ENCODE peak calls at places on chromosomes 12 and 14, in ten cellular contexts. Y, K, B, I, C, L, W, Q, F and M are unnamed samples.

GRCh38 chr12:45183263-45183662 is 32.6 kb upstream of the ANO6 start:
- DNase-seq in W (no peak), C (no peak), Q (peak; percentile 55), B (no peak), L (no peak), I (no peak), K (no peak), Y (no peak), F (no peak), M (no peak)

GRCh38 chr12:92244036-92244435 is 98.4 kb upstream of the BTG1 start:
- DNase-seq in F (no peak), K (peak; percentile 60), B (peak; percentile 18), W (no peak), Y (no peak), C (no peak), L (no peak), Q (peak; percentile 33), I (no peak), M (no peak)

GRCh38 chr12:77133566-77133965 is 68.2 kb upstream of the E2F7 start:
- DNase-seq in F (no peak), I (no peak), Q (peak; percentile 67), K (peak; percentile 27), W (no peak), C (no peak), L (peak; percentile 15), Y (no peak), B (peak; percentile 16), M (no peak)

GRCh38 chr12:106633451-106633823 is 50.6 kb downstream of the RFX4 start:
- DNase-seq in K (no peak), I (no peak), B (no peak), Q (peak; percentile 33), L (no peak), Y (no peak), F (peak; percentile 47), C (no peak), W (no peak), M (no peak)

GRCh38 chr12:325886-326285 is 63.2 kb downstream of the KDM5A start:
- DNase-seq in L (no peak), Q (no peak), W (no peak), Y (no peak), I (no peak), B (no peak), K (no peak), C (no peak), F (no peak), M (no peak)

GRCh38 chr14:49999216-49999761 is 106.4 kb downstream of the ARF6 start:
- DNase-seq in Q (peak; percentile 66), C (no peak), K (peak; percentile 82), B (peak; percentile 54), F (peak; percentile 83), I (no peak), Y (peak; percentile 86), L (peak; percentile 82), W (peak; percentile 26), M (no peak)

GRCh38 chr14:54252072-54252730 is 144.6 kb upstream of the CDKN3 start:
- DNase-seq in B (no peak), F (peak; percentile 77), I (no peak), Q (peak; percentile 77), K (no peak), W (no peak), C (no peak), L (no peak), Y (no peak), M (no peak)

GRCh38 chr12:15796493-15797141 is 7.4 kb upstream of the EPS8 start:
- DNase-seq in L (no peak), Q (no peak), B (no peak), C (no peak), W (no peak), I (no peak), F (peak; percentile 64), K (no peak), Y (no peak), M (no peak)

GRCh38 chr14:68365228-68365627 is 427.6 kb downstream of the ZFP36L1 start:
- DNase-seq in K (no peak), Q (peak; percentile 85), W (no peak), C (no peak), Y (no peak), B (no peak), I (no peak), F (peak; percentile 24), L (no peak), M (no peak)

GRCh38 chr12:69779928-69780327 is 41.3 kb downstream of the RAB3IP start:
- DNase-seq in K (no peak), Q (peak; percentile 34), L (no peak), C (no peak), Y (no peak), F (peak; percentile 11), I (no peak), W (no peak), B (no peak), M (no peak)

GRCh38 chr12:121805800-121806555 is 2.2 kb downstream of the SETD1B start:
- DNase-seq in B (no peak), W (peak; percentile 54), K (no peak), Q (no peak), Y (peak; percentile 58), C (no peak), L (no peak), I (no peak), F (no peak), M (no peak)

GRCh38 chr14:94971750-94972149 is 185.6 kb downstream of the DICER1 start:
- DNase-seq in W (no peak), C (peak; percentile 6), I (no peak), Y (no peak), B (no peak), Q (peak; percentile 34), F (no peak), K (peak; percentile 39), L (no peak), M (no peak)

GRCh38 chr12:29681370-29681769 is 102.4 kb downstream of the TMTC1 start:
- DNase-seq in Y (no peak), B (no peak), W (no peak), K (no peak), C (no peak), F (no peak), L (no peak), Q (no peak), I (no peak), M (no peak)

GRCh38 chr12:13390381-13390856 is 193.9 kb downstream of the EMP1 start:
- DNase-seq in Y (peak; percentile 89), L (peak; percentile 83), Q (peak; percentile 93), W (no peak), B (peak; percentile 93), I (peak; percentile 97), C (peak; percentile 90), K (peak; percentile 86), F (no peak), M (peak; percentile 96)

GRCh38 chr12:95198914-95199313 is 18.4 kb downstream of the FGD6 start:
- DNase-seq in Y (no peak), C (no peak), L (no peak), I (no peak), B (no peak), F (no peak), Q (no peak), K (no peak), W (no peak), M (no peak)

GRCh38 chr12:57810450-57810849 is 8.1 kb downstream of the AVIL start:
- DNase-seq in B (no peak), I (no peak), Y (no peak), L (no peak), Q (peak; percentile 87), F (peak; percentile 23), K (no peak), W (no peak), C (no peak), M (no peak)

GRCh38 chr12:1642513-1642912 is 13.5 kb downstream of the WNT5B start:
- DNase-seq in L (no peak), Q (no peak), K (no peak), B (no peak), I (no peak), W (no peak), C (no peak), Y (no peak), F (no peak), M (no peak)

GRCh38 chr14:101823511-101824120 is 62.1 kb downstream of the PPP2R5C start:
- DNase-seq in Y (no peak), F (no peak), K (no peak), L (no peak), W (peak; percentile 45), I (no peak), C (no peak), B (no peak), Q (peak; percentile 55), M (no peak)

GRCh38 chr14:68278568-68279436 is 459.2 kb downstream of the RAD51B start:
- DNase-seq in F (peak; percentile 62), Q (peak; percentile 43), C (no peak), L (no peak), W (no peak), I (no peak), Y (no peak), K (no peak), B (no peak), M (no peak)

GRCh38 chr12:14948672-14949071 is 10.3 kb upstream of the ERP27 start:
- DNase-seq in F (peak; percentile 83), Y (no peak), L (no peak), Q (peak; percentile 71), B (peak; percentile 40), K (peak; percentile 44), C (no peak), W (peak; percentile 38), I (peak; percentile 62), M (peak; percentile 29)

GRCh38 chr12:96766232-96766631 is 140.8 kb upstream of the NEDD1 start:
- DNase-seq in Q (peak; percentile 6), F (no peak), C (no peak), K (no peak), L (no peak), Y (no peak), B (no peak), W (no peak), I (no peak), M (no peak)

GRCh38 chr12:122474324-122474716 is 26.4 kb downstream of the ZCCHC8 start:
- DNase-seq in F (no peak), K (no peak), Q (no peak), Y (no peak), L (no peak), W (no peak), C (no peak), I (no peak), B (no peak), M (no peak)

GRCh38 chr12:12964255-12964654 is 12.3 kb upstream of the GPRC5D start:
- DNase-seq in Q (no peak), W (no peak), Y (no peak), K (no peak), F (no peak), B (no peak), C (no peak), L (no peak), I (no peak), M (no peak)

GRCh38 chr12:109247831-109248654 is 61.0 kb downstream of the FOXN4 start:
- DNase-seq in I (no peak), C (no peak), Q (no peak), B (peak; percentile 77), F (no peak), K (no peak), Y (no peak), L (no peak), W (no peak), M (no peak)

GRCh38 chr12:51028126-51028810 is 2.1 kb upstream of the SLC11A2 start:
- DNase-seq in F (peak; percentile 15), Y (no peak), L (no peak), C (no peak), Q (peak; percentile 57), K (no peak), W (no peak), B (no peak), I (no peak), M (no peak)

GRCh38 chr14:85909581-85909980 is 379.6 kb downstream of the FLRT2 start:
- DNase-seq in C (no peak), L (no peak), F (no peak), I (peak; percentile 38), W (no peak), Y (no peak), B (no peak), K (no peak), Q (no peak), M (no peak)

GRCh38 chr12:121626853-121627623 is 708 bp downstream of the ORAI1 start:
- DNase-seq in B (peak; percentile 58), Y (peak; percentile 83), C (peak; percentile 30), K (peak; percentile 55), F (peak; percentile 59), L (peak; percentile 44), W (peak; percentile 70), Q (peak; percentile 57), I (no peak), M (no peak)

GRCh38 chr12:110279976-110280783 is 867 bp upstream of the ATP2A2 start:
- DNase-seq in Y (peak; percentile 73), L (peak; percentile 66), Q (peak; percentile 38), B (peak; percentile 51), W (no peak), C (peak; percentile 52), K (peak; percentile 60), F (peak; percentile 54), I (peak; percentile 51), M (no peak)